ENCODE peak calls at places on chromosomes 3 and 15, in eight cellular contexts. R, P, T, N, H, F, A and D are unnamed samples.

GRCh38 chr3:113021471-113021870 is 30.7 kb downstream of the GTPBP8 start:
- DNase-seq in P (no peak), F (no peak), H (no peak), T (no peak), R (no peak), A (no peak), N (no peak), D (no peak)

GRCh38 chr3:69120879-69121464 is 1.4 kb downstream of the LMOD3 start:
- DNase-seq in F (peak), H (peak), R (peak), N (peak), T (peak), A (peak), P (peak), D (peak)

GRCh38 chr3:63979093-63979492 is 44.2 kb downstream of the PSMD6 start:
- DNase-seq in H (no peak), A (no peak), F (no peak), P (no peak), N (no peak), R (peak), T (no peak), D (peak)

GRCh38 chr15:68211656-68212320 is 6.7 kb upstream of the CALML4 start:
- DNase-seq in F (no peak), N (no peak), T (no peak), R (no peak), A (peak), P (no peak), H (no peak), D (no peak)

GRCh38 chr3:168511428-168512014 is 415.8 kb upstream of the GOLIM4 start:
- DNase-seq in T (no peak), P (peak), F (peak), H (peak), N (peak), R (peak), A (no peak), D (no peak)

GRCh38 chr3:14240366-14240765 is 61.7 kb downstream of the LSM3 start:
- DNase-seq in F (no peak), R (no peak), P (no peak), T (no peak), H (no peak), A (no peak), N (no peak), D (no peak)

GRCh38 chr15:42796955-42797779 is 60.2 kb upstream of the CDAN1 start:
- DNase-seq in T (no peak), F (no peak), N (no peak), A (no peak), P (no peak), R (peak), H (no peak), D (no peak)

GRCh38 chr3:194973366-194974000 is 287.8 kb downstream of the FAM43A start:
- DNase-seq in P (no peak), A (peak), N (no peak), T (no peak), H (no peak), F (no peak), R (no peak), D (no peak)

GRCh38 chr3:85835857-85836470 is 877.2 kb downstream of the CADM2 start:
- DNase-seq in P (no peak), R (no peak), T (no peak), H (no peak), A (no peak), N (no peak), F (no peak), D (no peak)

GRCh38 chr3:102183186-102183585 is 251.6 kb upstream of the ZPLD1 start:
- DNase-seq in N (no peak), P (no peak), F (no peak), A (no peak), H (no peak), R (no peak), T (no peak), D (no peak)

GRCh38 chr3:70882104-70882503 is 569.7 kb upstream of the MDFIC2 start:
- DNase-seq in A (no peak), P (no peak), N (no peak), H (no peak), F (no peak), T (no peak), R (peak), D (no peak)

GRCh38 chr3:46848271-46849097 is 14.8 kb downstream of the MYL3 start:
- DNase-seq in H (peak), R (peak), N (no peak), A (peak), P (no peak), T (peak), F (peak), D (no peak)

GRCh38 chr3:174170248-174170647 is 688.9 kb upstream of the NAALADL2 start:
- DNase-seq in F (no peak), T (no peak), H (no peak), A (no peak), N (no peak), R (no peak), P (no peak), D (no peak)